ENCODE peak calls at places on chromosomes 5 and 9, in six cellular contexts. O is AG08395; Z is stimulated activated CD8-positive, alpha-beta memory T cell treated with anti-CD3 and anti-CD28 coated beads, Interleukin-7, amount 100 ng/mL, for 1 hour; H is NCI-H2081; K is NCI-H2029; U is AG10803. C is an unnamed sample.

GRCh38 chr5:172059661-172060100 is 53.2 kb upstream of the FBXW11 start:
- DNase-seq in U (no peak), Z (no peak), O (no peak), H (no peak), K (no peak), C (peak)

GRCh38 chr5:68288756-68289134 is 73.2 kb downstream of the PIK3R1 start:
- DNase-seq in H (no peak), U (no peak), K (no peak), O (no peak), Z (no peak), C (no peak)

GRCh38 chr9:81570083-81570482 is 119.3 kb downstream of the TLE1 start:
- DNase-seq in U (no peak), O (no peak), H (no peak), Z (no peak), K (no peak), C (no peak)

GRCh38 chr5:132639706-132640130 is 18.3 kb upstream of the IL13 start:
- DNase-seq in K (no peak), Z (no peak), U (no peak), H (no peak), O (no peak), C (no peak)

GRCh38 chr5:72378636-72379289 is 58.6 kb downstream of the PTCD2 start:
- DNase-seq in O (peak), Z (no peak), U (peak), K (peak), H (peak), C (peak)

GRCh38 chr9:125511780-125512179 is 195.2 kb downstream of the MAPKAP1 start:
- DNase-seq in H (no peak), Z (no peak), O (no peak), K (no peak), U (no peak), C (no peak)

GRCh38 chr5:56516936-56517521 is 283.9 kb upstream of the ANKRD55 start:
- DNase-seq in K (peak), O (no peak), Z (no peak), U (no peak), H (no peak), C (peak)

GRCh38 chr9:130465383-130466096 is 20.8 kb downstream of the ASS1 start:
- DNase-seq in O (no peak), H (no peak), U (no peak), Z (no peak), K (no peak), C (no peak)

GRCh38 chr9:14616188-14616982 is 76.8 kb downstream of the ZDHHC21 start:
- DNase-seq in U (peak), Z (no peak), H (peak), K (no peak), O (peak), C (peak)

GRCh38 chr5:140244525-140245025 is 58.3 kb downstream of the PFDN1 start:
- DNase-seq in U (peak), H (peak), K (peak), O (peak), Z (peak), C (peak)

GRCh38 chr9:65437724-65438123 is 152.7 kb upstream of the FOXD4L5 start:
- DNase-seq in H (no peak), U (no peak), K (no peak), Z (no peak), O (no peak), C (no peak)

GRCh38 chr9:19630762-19631161 is 158.1 kb downstream of the SLC24A2 start:
- DNase-seq in U (no peak), Z (no peak), K (no peak), H (no peak), O (no peak), C (no peak)

GRCh38 chr9:137158625-137159024 is 11.2 kb downstream of the LRRC26 start:
- DNase-seq in U (no peak), O (no peak), Z (no peak), H (no peak), K (peak), C (no peak)

GRCh38 chr5:79845448-79846197 is 145.4 kb downstream of the MTX3 start:
- DNase-seq in Z (no peak), U (peak), K (no peak), O (peak), H (no peak), C (no peak)

GRCh38 chr9:125908138-125908537 is 161.0 kb downstream of the PBX3 start:
- DNase-seq in H (no peak), O (no peak), Z (no peak), U (no peak), K (no peak), C (no peak)

GRCh38 chr9:272251-273213 is 57.9 kb downstream of the DOCK8 start:
- DNase-seq in H (no peak), U (no peak), K (no peak), O (no peak), Z (peak), C (no peak)

GRCh38 chr9:132531187-132531586 is 51.2 kb upstream of the BARHL1 start:
- DNase-seq in K (peak), Z (no peak), U (no peak), H (peak), O (no peak), C (no peak)

GRCh38 chr9:69885474-69885929 is 64.9 kb downstream of the CFAP95 start:
- DNase-seq in H (no peak), Z (no peak), K (no peak), O (peak), U (peak), C (no peak)

GRCh38 chr5:151072234-151073025 is 8.4 kb downstream of the TNIP1 start:
- DNase-seq in O (peak), K (no peak), Z (no peak), U (peak), H (no peak), C (no peak)

GRCh38 chr5:57429513-57430120 is 53.0 kb downstream of the ACTBL2 start:
- DNase-seq in H (no peak), K (no peak), O (peak), U (peak), Z (no peak), C (no peak)

C was measured in NCI-H1694.